ENCODE peak calls at places on chromosome 4, in six cellular contexts. T, N, V, Y, L and B are unnamed samples.

GRCh38 chr4:123340381-123340701 is 56.3 kb upstream of the SPRY1 start:
- DNase-seq in T (no peak), N (no peak), V (no peak), Y (peak), L (no peak), B (no peak)

GRCh38 chr4:124686279-124686678 is 26.3 kb downstream of the ANKRD50 start:
- DNase-seq in L (no peak), Y (no peak), T (no peak), N (no peak), V (no peak), B (no peak)

GRCh38 chr4:84965558-84966381 is 720 bp downstream of the WDFY3 start:
- DNase-seq in L (peak), N (peak), V (peak), Y (no peak), T (peak), B (peak)

GRCh38 chr4:15855804-15856475 is 77.8 kb downstream of the CD38 start:
- DNase-seq in Y (no peak), N (no peak), L (peak), V (no peak), T (peak), B (no peak)

GRCh38 chr4:84499065-84499982 is at the start of gene NKX6-1:
- DNase-seq in T (peak), Y (no peak), L (peak), N (no peak), V (peak), B (no peak)

GRCh38 chr4:184267673-184268573 is 50.2 kb upstream of the ENPP6 start:
- DNase-seq in T (no peak), Y (peak), V (no peak), N (no peak), L (peak), B (no peak)

GRCh38 chr4:53313510-53313909 is 52.4 kb downstream of the SCFD2 start:
- DNase-seq in T (no peak), L (no peak), Y (no peak), N (no peak), V (no peak), B (no peak)

GRCh38 chr4:10020871-10021676 is at the start of gene SLC2A9:
- DNase-seq in Y (no peak), T (peak), N (no peak), L (peak), V (no peak), B (no peak)

GRCh38 chr4:19382993-19383392 is 868.7 kb upstream of the SLIT2 start:
- DNase-seq in Y (no peak), L (no peak), T (no peak), V (no peak), N (no peak), B (no peak)

GRCh38 chr4:99504804-99505502 is 5.9 kb upstream of the C4orf17 start:
- DNase-seq in Y (no peak), L (no peak), T (no peak), N (no peak), V (no peak), B (no peak)

GRCh38 chr4:10611673-10612072 is 72.9 kb downstream of the CLNK start:
- DNase-seq in Y (no peak), N (no peak), V (no peak), L (no peak), T (no peak), B (no peak)

DNA sequence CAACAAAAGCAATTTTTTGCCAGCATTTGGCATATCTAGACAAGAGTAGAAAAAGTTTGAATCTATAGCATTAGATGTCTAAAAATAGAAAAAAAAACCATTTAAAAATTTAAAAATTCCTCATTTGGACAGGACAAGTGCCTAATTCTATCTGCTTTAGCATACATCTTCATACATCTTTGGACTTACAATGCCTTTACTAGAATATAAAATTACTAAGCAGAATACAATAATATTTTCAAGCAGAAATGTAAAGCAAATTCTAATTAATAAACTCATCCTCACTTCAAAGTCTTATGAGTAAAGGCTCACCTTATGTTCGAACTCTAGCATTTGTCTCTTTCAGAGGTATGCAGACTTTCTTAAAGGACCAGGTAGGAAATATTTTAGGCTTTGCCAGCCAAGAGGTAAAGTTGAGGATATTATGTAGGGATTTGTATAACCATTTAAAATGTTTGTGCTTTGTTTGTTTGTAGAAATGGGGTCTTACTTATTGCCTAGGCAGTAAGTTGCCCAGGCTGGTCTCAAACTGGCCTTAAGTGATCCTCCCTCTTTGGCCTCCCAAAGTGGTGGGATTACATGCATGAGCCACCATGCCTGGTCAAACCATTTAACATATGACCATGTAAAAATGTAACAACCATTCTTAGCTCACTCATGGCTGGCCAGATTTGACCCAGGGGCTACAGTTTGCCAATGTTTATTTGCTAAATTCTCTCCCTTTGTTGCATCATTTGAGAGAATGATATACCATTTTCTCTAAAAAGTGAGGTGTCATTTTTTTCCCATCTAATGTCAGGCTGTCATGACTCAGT is 29.1 kb downstream of the UGDH start:
- DNase-seq in N (no peak), L (no peak), T (no peak), V (no peak), Y (no peak), B (no peak)
- H3K27ac ChIP-seq in N (no peak), L (no peak), T (no peak), V (no peak), Y (no peak), B (no peak)

DNA sequence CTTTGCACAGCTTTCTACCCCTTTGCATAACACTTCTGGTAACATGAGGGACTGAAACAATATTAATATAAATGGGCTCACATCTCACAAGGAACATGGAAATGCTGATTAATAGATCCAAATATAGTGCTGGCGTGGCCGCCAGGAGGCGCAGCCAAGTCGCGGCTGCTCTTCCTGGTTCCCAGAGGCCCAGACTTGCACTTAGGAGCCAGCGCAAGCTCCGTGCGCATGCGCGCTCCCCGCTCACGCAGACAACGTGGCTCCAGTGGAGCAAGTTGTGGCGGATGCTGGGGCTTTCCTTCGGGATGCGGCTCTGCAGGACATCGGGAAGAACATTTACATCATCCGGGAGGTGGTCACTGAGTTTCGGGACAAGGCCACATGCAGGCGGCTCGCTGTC is 318.3 kb upstream of the SLC7A11 start:
- DNase-seq in T (peak), V (no peak), Y (no peak), N (no peak), L (no peak), B (no peak)
- H3K27ac ChIP-seq in T (no peak), V (no peak), Y (no peak), N (no peak), L (no peak), B (no peak)

DNA sequence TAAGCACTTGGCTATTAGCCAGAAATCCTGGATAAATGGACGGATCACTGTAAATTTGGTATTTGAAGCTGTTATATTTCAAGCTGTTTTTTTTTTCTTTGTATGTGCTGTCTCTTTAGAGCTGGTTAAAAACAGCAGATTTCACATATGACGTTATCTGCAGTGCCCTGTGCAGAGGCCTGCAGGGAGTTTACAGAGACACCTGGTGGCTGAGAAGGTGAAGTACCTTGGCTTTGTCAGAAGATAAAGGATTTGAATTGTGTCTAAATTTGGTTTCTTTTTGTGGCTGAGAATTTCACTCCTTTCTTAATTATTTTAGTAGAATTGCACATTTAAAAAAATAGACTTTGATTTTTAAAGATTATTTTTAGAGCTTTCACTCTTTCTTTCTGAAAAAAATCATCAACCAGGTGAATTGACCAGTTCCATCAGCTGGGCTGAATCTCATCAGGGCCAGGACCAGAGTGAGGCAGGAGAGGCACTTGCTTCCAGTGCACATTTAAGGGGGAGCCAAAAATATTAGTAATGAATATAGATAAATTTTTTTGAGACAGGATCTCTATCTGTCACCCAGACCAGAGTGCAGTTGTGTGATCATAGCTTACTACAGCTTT is 9.6 kb upstream of the CHRNA9 start:
- DNase-seq in L (no peak), T (no peak), V (no peak), N (no peak), Y (no peak), B (peak)
- H3K27ac ChIP-seq in L (no peak), T (no peak), V (no peak), N (no peak), Y (no peak), B (no peak)

GRCh38 chr4:93825551-93826216 is 2.9 kb upstream of the ATOH1 start:
- DNase-seq in L (no peak), V (no peak), T (no peak), N (no peak), Y (peak), B (no peak)
- H3K27ac ChIP-seq in L (no peak), V (no peak), T (no peak), N (no peak), Y (no peak), B (no peak)